ENCODE peak calls at places on chromosomes 7 and 10, in five cellular contexts. F, P, B, W and K are unnamed samples.

GRCh38 chr10:118107040-118107439 is 60.3 kb upstream of the RAB11FIP2 start:
- DNase-seq in F (no peak), W (no peak), B (no peak), P (no peak), K (no peak)

GRCh38 chr7:55452967-55453366 is 87.8 kb downstream of the LANCL2 start:
- DNase-seq in B (no peak), W (no peak), F (no peak), P (no peak), K (no peak)

GRCh38 chr10:43278216-43278615 is 11.4 kb upstream of the RASGEF1A start:
- DNase-seq in W (no peak), B (no peak), F (no peak), P (no peak), K (no peak)

GRCh38 chr7:47516985-47517590 is 64.8 kb downstream of the TNS3 start:
- DNase-seq in F (peak; percentile 58), W (no peak), P (no peak), B (no peak), K (peak; percentile 72)

GRCh38 chr7:24907311-24907886 is 72.6 kb downstream of the OSBPL3 start:
- DNase-seq in P (peak; percentile 61), B (no peak), W (peak; percentile 24), F (peak; percentile 40), K (peak; percentile 63)

GRCh38 chr10:80599424-80599847 is 61.7 kb downstream of the SH2D4B start:
- DNase-seq in W (no peak), F (peak; percentile 36), B (peak; percentile 36), P (peak; percentile 31), K (peak; percentile 22)

GRCh38 chr10:124249196-124249595 is 155.8 kb upstream of the CHST15 start:
- DNase-seq in B (no peak), P (no peak), F (no peak), W (no peak), K (no peak)

GRCh38 chr10:94224656-94225055 is 138.1 kb downstream of the NOC3L start:
- DNase-seq in P (peak; percentile 60), F (no peak), B (no peak), W (peak; percentile 62), K (peak; percentile 58)

GRCh38 chr7:30465342-30466170 is 13.0 kb downstream of the NOD1 start:
- DNase-seq in F (peak; percentile 80), W (peak; percentile 24), P (no peak), B (no peak), K (peak; percentile 35)

GRCh38 chr10:75233444-75234016 is 2.2 kb downstream of the COMTD1 start:
- DNase-seq in B (no peak), W (no peak), F (no peak), P (no peak), K (no peak)

DNA sequence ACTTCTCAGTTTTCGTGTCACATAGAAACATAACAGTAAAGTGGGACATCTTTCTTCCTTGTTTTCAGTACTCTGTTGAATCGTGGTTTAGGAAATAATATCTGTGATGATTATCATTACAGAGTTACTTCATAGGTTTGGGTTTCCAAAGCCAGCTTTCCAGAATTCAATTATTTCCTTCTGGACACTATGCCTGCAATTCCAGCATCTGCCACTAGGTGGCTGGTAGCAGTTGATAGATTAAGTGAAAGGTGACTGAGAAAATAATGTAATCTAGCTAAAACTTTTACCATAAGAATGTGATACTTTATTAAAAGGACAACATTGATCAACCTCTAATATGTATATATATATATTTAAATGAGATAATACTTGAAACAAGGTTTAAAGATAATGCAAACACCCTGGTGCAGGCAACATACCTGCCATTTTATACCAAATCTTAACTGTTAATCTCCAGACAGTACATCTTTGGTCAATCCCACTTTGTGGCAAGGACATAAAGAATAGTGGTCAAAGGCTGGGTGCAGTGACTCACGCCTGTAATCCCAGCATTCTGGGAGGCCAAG is 102.6 kb downstream of the SH3PXD2A start:
- DNase-seq in W (no peak), P (no peak), B (no peak), F (no peak), K (no peak)
- TF ChIP-seq CTCF in W (peak; percentile 68), P (peak; percentile 80), B (peak; percentile 67), F (peak; percentile 81), K (peak; percentile 80)

DNA sequence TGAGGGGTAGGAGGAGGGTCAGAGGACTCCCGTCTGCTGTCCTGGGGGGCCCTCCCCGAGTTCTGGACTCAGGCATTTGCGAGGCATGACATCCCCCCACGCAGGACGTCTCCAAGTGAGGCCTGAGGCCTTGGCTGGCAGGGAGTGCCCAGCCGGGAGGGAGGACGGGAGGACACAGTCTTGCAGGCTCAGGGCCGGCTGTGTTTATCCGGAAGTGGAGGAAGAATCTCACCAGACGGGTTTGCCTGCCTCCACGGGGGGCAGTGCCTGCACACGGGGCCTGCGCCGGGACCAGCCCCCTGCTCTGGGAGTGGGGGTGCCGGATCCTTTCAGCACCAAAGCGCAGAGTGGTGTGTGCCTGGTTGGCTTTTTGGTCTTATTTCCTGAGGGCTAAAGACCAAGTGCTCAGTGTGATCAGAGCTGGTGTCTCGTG is 10.9 kb downstream of the PWWP2B start:
- DNase-seq in B (no peak), P (peak; percentile 31), F (peak; percentile 38), W (no peak), K (peak; percentile 32)
- H3K4me3 ChIP-seq in B (peak overlapping the region; percentile 44), P (no peak overlapping the region), F (no peak overlapping the region), W (no peak overlapping the region), K (no peak overlapping the region)

GRCh38 chr7:134646425-134647305 is at the start of gene BPGM:
- DNase-seq in F (peak; percentile 100), W (peak; percentile 100), B (peak; percentile 95), P (peak; percentile 100), K (peak; percentile 100)
- TF ChIP-seq CTCF in F (peak; percentile 9), W (no peak), B (peak; percentile 19), P (peak; percentile 46), K (peak; percentile 54)

DNA sequence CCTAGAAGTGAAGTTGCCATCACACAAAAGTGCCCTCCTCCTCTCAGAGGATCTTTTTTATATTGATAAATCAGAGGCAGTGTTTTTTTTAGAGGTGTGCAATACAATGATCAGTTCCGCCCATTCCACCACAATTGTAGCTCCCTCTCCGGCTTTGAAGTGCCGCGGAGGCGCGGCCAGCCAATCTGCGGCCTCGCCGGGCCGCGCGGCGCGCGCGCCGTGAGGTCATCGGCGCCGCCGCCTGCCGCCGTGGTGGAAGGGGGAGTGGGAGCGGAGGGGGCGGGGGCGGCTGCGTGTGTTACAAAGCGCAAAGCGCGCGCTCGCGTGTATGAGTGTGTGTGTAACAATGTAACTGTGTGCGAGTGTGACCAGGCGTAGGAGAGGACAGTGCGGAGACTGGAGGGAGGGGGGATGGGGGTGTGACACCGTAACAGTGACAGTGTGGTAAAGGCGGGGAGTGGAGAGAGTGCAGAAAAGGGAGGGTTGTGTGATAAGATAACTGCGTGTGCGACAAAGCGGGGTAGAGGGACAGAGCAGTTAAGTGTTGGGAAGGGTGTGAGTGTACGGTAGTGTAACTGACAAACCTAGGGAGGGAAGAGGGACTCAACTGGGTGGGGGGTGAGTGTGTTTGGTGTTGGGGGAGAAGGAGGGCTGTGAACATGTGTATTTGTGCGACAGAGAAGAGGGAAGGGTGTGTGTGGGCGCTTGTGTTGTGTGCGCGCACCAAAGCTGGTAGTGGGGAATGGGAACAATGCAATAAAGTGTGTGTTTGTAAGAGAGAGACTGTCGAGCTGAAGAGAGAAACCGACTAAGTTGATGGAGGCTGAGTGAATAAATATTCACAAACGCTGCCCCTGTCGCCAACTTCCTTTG is at the start of gene SP8:
- DNase-seq in B (no peak), W (no peak), F (no peak), P (no peak), K (no peak)
- H3K4me3 ChIP-seq in B (peak within 1 kb of the TSS; percentile 59), W (peak within 1 kb of the TSS; percentile 4), F (peak within 1 kb of the TSS; percentile 53), P (peak within 1 kb of the TSS; percentile 33), K (peak within 1 kb of the TSS; percentile 35)

GRCh38 chr10:100766693-100767427 is 21.5 kb downstream of the PAX2 start:
- DNase-seq in W (no peak), B (no peak), F (no peak), P (no peak), K (no peak)
- TF ChIP-seq CTCF in W (no peak), B (no peak), F (no peak), P (no peak), K (no peak)

GRCh38 chr7:137946015-137946414 is 55.9 kb downstream of the CREB3L2 start:
- DNase-seq in W (no peak), F (no peak), P (no peak), B (no peak), K (no peak)
- H3K4me3 ChIP-seq in W (no peak overlapping the region), F (no peak overlapping the region), P (no peak overlapping the region), B (no peak overlapping the region), K (no peak overlapping the region)

GRCh38 chr10:101748496-101748895 is 27.4 kb downstream of the FGF8 start:
- DNase-seq in W (no peak), B (no peak), P (no peak), F (no peak), K (no peak)

GRCh38 chr10:101749511-101750016 is 26.4 kb downstream of the FGF8 start:
- DNase-seq in W (no peak), F (no peak), B (no peak), P (no peak), K (no peak)

GRCh38 chr10:101752241-101752640 is 23.7 kb downstream of the FGF8 start:
- DNase-seq in F (no peak), P (no peak), B (no peak), W (no peak), K (no peak)

GRCh38 chr10:101745074-101745690 is 30.7 kb downstream of the FGF8 start:
- DNase-seq in B (no peak), W (no peak), F (no peak), P (no peak), K (no peak)

GRCh38 chr10:101749033-101749432 is 26.9 kb downstream of the FGF8 start:
- DNase-seq in P (no peak), W (no peak), F (no peak), B (no peak), K (no peak)
- TF ChIP-seq CTCF in P (peak; percentile 47), W (no peak), F (no peak), B (no peak), K (peak; percentile 12)

GRCh38 chr7:71131753-71132520 is at the start of gene GALNT17:
- DNase-seq in P (no peak), B (peak; percentile 20), W (no peak), F (no peak), K (peak; percentile 1)
- H3K4me3 ChIP-seq in P (peak within 1 kb of the TSS; percentile 37), B (peak within 1 kb of the TSS; percentile 72), W (no peak within 1 kb of the TSS), F (no peak within 1 kb of the TSS), K (peak within 1 kb of the TSS; percentile 25)